ENCODE peak calls at places on chromosomes 11 and 22, in five cellular contexts. R is HFFc6; W is LoVo; S is CD8-positive, alpha-beta T cell; B is HT1080. T is an unnamed sample.

GRCh38 chr11:312092-312816 is 1.6 kb upstream of the IFITM1 start:
- DNase-seq in R (no peak), S (no peak), B (no peak), W (no peak), T (no peak)

GRCh38 chr11:30049214-30049613 is 32.4 kb upstream of the KCNA4 start:
- DNase-seq in B (no peak), R (no peak), S (no peak), W (no peak), T (no peak)

GRCh38 chr11:12968101-12968500 is 41.0 kb upstream of the RASSF10 start:
- DNase-seq in B (no peak), W (no peak), R (no peak), S (no peak), T (no peak)

GRCh38 chr11:68214173-68215086 is 1.3 kb upstream of the KMT5B start:
- DNase-seq in R (no peak), B (no peak), S (no peak), W (no peak), T (no peak)

GRCh38 chr11:122804161-122804560 is 34.1 kb upstream of the CRTAM start:
- DNase-seq in B (peak; percentile 24), R (peak; percentile 66), W (no peak), S (no peak), T (no peak)

GRCh38 chr22:21811982-21812381 is 55.5 kb downstream of the MAPK1 start:
- DNase-seq in B (no peak), W (no peak), R (no peak), S (no peak), T (no peak)

GRCh38 chr11:898540-899190 is 11.9 kb downstream of the CHID1 start:
- DNase-seq in S (no peak), B (peak; percentile 29), R (no peak), W (no peak), T (no peak)

GRCh38 chr22:22884010-22884887 is 3.4 kb upstream of the IGLL5 start:
- DNase-seq in R (peak; percentile 56), W (peak; percentile 29), B (peak; percentile 61), S (peak; percentile 66), T (peak; percentile 23)

GRCh38 chr11:104912102-104912501 is 13.8 kb upstream of the CASP12 start:
- DNase-seq in S (no peak), W (no peak), B (no peak), R (no peak), T (no peak)

GRCh38 chr22:37661160-37661924 is 2.8 kb downstream of the PDXP start:
- DNase-seq in S (no peak), R (peak; percentile 75), B (no peak), W (no peak), T (no peak)

GRCh38 chr11:61784506-61784805 is 7.9 kb downstream of the TMEM258 start:
- DNase-seq in S (no peak), R (no peak), B (no peak), W (no peak), T (no peak)

GRCh38 chr11:116732740-116733385 is 39.9 kb downstream of the BUD13 start:
- DNase-seq in B (peak; percentile 66), S (peak; percentile 55), W (peak; percentile 62), R (peak; percentile 44), T (peak; percentile 27)

GRCh38 chr11:356610-357009 is 12.7 kb upstream of the B4GALNT4 start:
- DNase-seq in B (no peak), S (no peak), R (no peak), W (no peak), T (no peak)

GRCh38 chr11:36400768-36401455 is 104.8 kb downstream of the PRR5L start:
- DNase-seq in W (no peak), B (no peak), S (no peak), R (no peak), T (no peak)

GRCh38 chr11:87081358-87081757 is 43.6 kb downstream of the TMEM135 start:
- DNase-seq in S (no peak), R (no peak), B (no peak), W (no peak), T (no peak)

GRCh38 chr11:45900916-45901617 is 6.0 kb downstream of the FREY1 start:
- DNase-seq in B (no peak), S (no peak), W (no peak), R (no peak), T (no peak)

GRCh38 chr11:132125855-132126841 is 755.7 kb downstream of the NTM start:
- DNase-seq in W (no peak), B (peak; percentile 21), R (no peak), S (no peak), T (no peak)

GRCh38 chr11:67260406-67260805 is 5.9 kb upstream of the GRK2 start:
- DNase-seq in S (no peak), R (no peak), W (no peak), B (no peak), T (no peak)

GRCh38 chr22:32183625-32184024 is 21.2 kb downstream of the RFPL2 start:
- DNase-seq in B (no peak), S (no peak), W (no peak), R (no peak), T (no peak)

GRCh38 chr11:12195773-12196172 is 85.4 kb downstream of the MICAL2 start:
- DNase-seq in W (no peak), R (no peak), S (peak; percentile 51), B (no peak), T (no peak)

GRCh38 chr11:72637198-72637597 is 37.0 kb downstream of the PDE2A start:
- DNase-seq in W (no peak), R (no peak), B (no peak), S (no peak), T (no peak)

GRCh38 chr22:29309332-29310064 is 3.0 kb downstream of the GAS2L1 start:
- DNase-seq in S (no peak), B (peak; percentile 75), W (no peak), R (no peak), T (no peak)

GRCh38 chr11:27618591-27618990 is 81.7 kb downstream of the BDNF start:
- DNase-seq in R (no peak), W (no peak), B (peak; percentile 17), S (no peak), T (no peak)

GRCh38 chr11:107689317-107690202 is 22.3 kb downstream of the SLN start:
- DNase-seq in R (peak; percentile 49), W (peak; percentile 65), B (peak; percentile 48), S (peak; percentile 53), T (peak; percentile 44)

GRCh38 chr22:19847345-19847632 is 7.4 kb downstream of the GNB1L start:
- DNase-seq in R (no peak), W (no peak), B (no peak), S (no peak), T (no peak)

GRCh38 chr22:24423519-24424000 is 3.8 kb upstream of the ADORA2A start:
- DNase-seq in R (no peak), B (no peak), S (peak; percentile 60), W (peak; percentile 48), T (no peak)

GRCh38 chr11:66467034-66467659 is 442 bp downstream of the PELI3 start:
- DNase-seq in R (no peak), B (no peak), S (no peak), W (peak; percentile 35), T (no peak)

GRCh38 chr11:73203322-73203721 is 14.8 kb upstream of the P2RY2 start:
- DNase-seq in W (no peak), B (no peak), R (no peak), S (no peak), T (no peak)

GRCh38 chr11:72642815-72643511 is 31.3 kb downstream of the PDE2A start:
- DNase-seq in S (peak; percentile 56), W (peak; percentile 66), R (no peak), B (peak; percentile 75), T (no peak)

GRCh38 chr11:93740031-93740801 is 1.1 kb downstream of the TAF1D start:
- DNase-seq in R (peak; percentile 41), W (peak; percentile 56), S (peak; percentile 18), B (peak; percentile 60), T (peak; percentile 41)

GRCh38 chr11:117868815-117869642 is 7.4 kb downstream of the FXYD6 start:
- DNase-seq in B (no peak), R (no peak), S (no peak), W (no peak), T (no peak)

GRCh38 chr11:61890536-61891330 is 612 bp downstream of the FADS3 start:
- DNase-seq in S (peak; percentile 35), B (peak; percentile 79), W (peak; percentile 61), R (peak; percentile 80), T (peak; percentile 66)

GRCh38 chr11:131745405-131745804 is 375.0 kb downstream of the NTM start:
- DNase-seq in R (peak; percentile 57), S (no peak), W (no peak), B (peak; percentile 84), T (no peak)

GRCh38 chr11:123536690-123537437 is 106.8 kb downstream of the GRAMD1B start:
- DNase-seq in B (peak; percentile 44), S (no peak), R (peak; percentile 47), W (no peak), T (no peak)

GRCh38 chr22:46425011-46425410 is 89.5 kb downstream of the TRMU start:
- DNase-seq in S (no peak), B (peak; percentile 48), W (no peak), R (peak; percentile 73), T (peak; percentile 95)

T was measured in RCC 7860.